ENCODE peak calls at places on chromosomes 5 and 9, in six cellular contexts. V is AG10803, S is breast epithelium, N is choroid plexus epithelial cell, Y is GM06990, D is A549. G is an unnamed sample.
A peak's percentile ranks its signal among the peaks of the same experiment; 100 is the strongest.

GRCh38 chr9:125969868-125970267 is 222.7 kb downstream of the PBX3 start:
- DNase-seq in S (no peak), N (no peak), Y (no peak), D (no peak), V (no peak), G (no peak)

GRCh38 chr5:131814990-131815389 is 18.2 kb upstream of the FNIP1 start:
- DNase-seq in N (peak; percentile 85), V (peak; percentile 78), D (peak; percentile 55), S (no peak), Y (no peak), G (no peak)

GRCh38 chr5:31333475-31333874 is 140.0 kb downstream of the CDH6 start:
- DNase-seq in N (no peak), D (no peak), S (no peak), V (no peak), Y (no peak), G (no peak)

GRCh38 chr9:137876781-137877386 is 698 bp upstream of the CACNA1B start:
- DNase-seq in Y (no peak), S (no peak), V (no peak), D (no peak), N (no peak), G (peak; percentile 77)

GRCh38 chr9:78549711-78550110 is 252.8 kb downstream of the PSAT1 start:
- DNase-seq in Y (no peak), V (peak; percentile 61), D (no peak), N (peak; percentile 10), S (no peak), G (no peak)

GRCh38 chr9:8224381-8224791 is 424.8 kb upstream of the DMAC1 start:
- DNase-seq in D (no peak), N (no peak), V (peak; percentile 3), S (no peak), Y (no peak), G (no peak)

GRCh38 chr5:4868140-4868735 is 271.9 kb upstream of the ADAMTS16 start:
- DNase-seq in Y (no peak), D (peak; percentile 52), S (no peak), V (peak; percentile 29), N (peak; percentile 23), G (peak; percentile 40)

GRCh38 chr9:112135706-112136105 is 39.4 kb downstream of the SUSD1 start:
- DNase-seq in N (no peak), Y (no peak), S (no peak), D (no peak), V (peak; percentile 20), G (no peak)

GRCh38 chr5:96875805-96876291 is 452 bp upstream of the ERAP2 start:
- DNase-seq in N (no peak), Y (no peak), S (no peak), D (no peak), V (no peak), G (no peak)

GRCh38 chr5:150181766-150182545 is 7.9 kb upstream of the SLC6A7 start:
- DNase-seq in V (no peak), D (no peak), S (no peak), N (no peak), Y (no peak), G (peak; percentile 35)

GRCh38 chr5:132001647-132002561 is 9.6 kb downstream of the ACSL6 start:
- DNase-seq in D (no peak), Y (no peak), N (peak; percentile 53), V (peak; percentile 26), S (no peak), G (no peak)

GRCh38 chr5:136730426-136730825 is 365.1 kb upstream of the TRPC7 start:
- DNase-seq in N (no peak), D (no peak), V (no peak), S (no peak), Y (no peak), G (no peak)

GRCh38 chr5:10678236-10678635 is 82.8 kb downstream of the DAP start:
- DNase-seq in V (peak; percentile 83), S (peak; percentile 80), D (no peak), N (no peak), Y (no peak), G (peak; percentile 18)

GRCh38 chr9:17134843-17135577 is at the start of gene CNTLN:
- DNase-seq in D (peak; percentile 93), S (peak; percentile 84), N (peak; percentile 91), V (peak; percentile 85), Y (peak; percentile 93), G (peak; percentile 100)

GRCh38 chr9:7570107-7570720 is 229.4 kb downstream of the DMAC1 start:
- DNase-seq in Y (peak; percentile 13), S (peak; percentile 18), V (peak; percentile 40), N (peak; percentile 45), D (peak; percentile 57), G (no peak)

GRCh38 chr5:112240011-112240410 is 179.1 kb downstream of the EPB41L4A start:
- DNase-seq in N (no peak), V (no peak), Y (no peak), S (no peak), D (peak; percentile 83), G (no peak)

GRCh38 chr9:133994359-133995011 is 2.4 kb upstream of the VAV2 start:
- DNase-seq in Y (peak; percentile 79), D (peak; percentile 72), S (peak; percentile 52), V (peak; percentile 43), N (peak; percentile 72), G (peak; percentile 91)

GRCh38 chr9:70607926-70608325 is 193.5 kb upstream of the KLF9 start:
- DNase-seq in Y (no peak), S (no peak), N (no peak), V (no peak), D (no peak), G (no peak)

GRCh38 chr5:138459311-138459710 is 6.0 kb upstream of the EGR1 start:
- DNase-seq in Y (peak; percentile 54), D (no peak), N (no peak), V (no peak), S (peak; percentile 32), G (no peak)

GRCh38 chr5:140331638-140332037 is 14.8 kb downstream of the HBEGF start:
- DNase-seq in V (no peak), D (no peak), S (no peak), N (no peak), Y (no peak), G (no peak)

GRCh38 chr5:133818031-133818431 is 150.4 kb downstream of the C5orf15 start:
- DNase-seq in N (no peak), S (peak; percentile 24), Y (no peak), V (peak; percentile 8), D (peak; percentile 39), G (no peak)

GRCh38 chr9:10835791-10836463 is 223.1 kb upstream of the PTPRD start:
- DNase-seq in S (no peak), Y (no peak), V (no peak), N (no peak), D (no peak), G (no peak)

GRCh38 chr5:142255831-142256230 is 69.0 kb downstream of the SPRY4 start:
- DNase-seq in D (no peak), N (no peak), S (no peak), V (no peak), Y (no peak), G (no peak)

GRCh38 chr5:127561254-127561653 is 43.8 kb downstream of the PRRC1 start:
- DNase-seq in D (no peak), S (no peak), Y (no peak), N (peak; percentile 79), V (peak; percentile 82), G (no peak)

GRCh38 chr9:124209774-124210173 is 48.0 kb upstream of the NEK6 start:
- DNase-seq in S (no peak), Y (no peak), N (no peak), V (no peak), D (no peak), G (no peak)

GRCh38 chr5:53089481-53089976 is 20.0 kb downstream of the MOCS2 start:
- DNase-seq in Y (peak; percentile 37), N (peak; percentile 86), S (no peak), V (no peak), D (no peak), G (no peak)

GRCh38 chr9:88179080-88179521 is 40.8 kb upstream of the SPATA31C2 start:
- DNase-seq in D (no peak), S (no peak), Y (no peak), V (no peak), N (no peak), G (no peak)

GRCh38 chr5:147393866-147394265 is 116.0 kb downstream of the DPYSL3 start:
- DNase-seq in S (no peak), D (no peak), V (no peak), N (no peak), Y (no peak), G (no peak)

GRCh38 chr5:6085461-6085860 is 292.9 kb downstream of the MED10 start:
- DNase-seq in S (no peak), Y (no peak), N (no peak), D (no peak), V (no peak), G (no peak)

GRCh38 chr9:126055386-126055785 is 271.2 kb upstream of the MVB12B start:
- DNase-seq in Y (no peak), V (peak; percentile 57), N (peak; percentile 7), D (no peak), S (no peak), G (no peak)

GRCh38 chr9:124450241-124450924 is at the start of gene ADGRD2:
- DNase-seq in Y (no peak), D (no peak), S (peak; percentile 53), V (peak; percentile 17), N (peak; percentile 29), G (no peak)

GRCh38 chr9:78369644-78370219 is 72.8 kb downstream of the PSAT1 start:
- DNase-seq in N (peak; percentile 88), V (peak; percentile 57), D (peak; percentile 66), S (peak; percentile 40), Y (no peak), G (no peak)

GRCh38 chr5:172694541-172694940 is 53.5 kb downstream of the NEURL1B start:
- DNase-seq in S (no peak), N (no peak), D (no peak), Y (no peak), V (no peak), G (no peak)

GRCh38 chr5:73299017-73299630 is 126.1 kb downstream of the TMEM174 start:
- DNase-seq in V (no peak), N (no peak), S (no peak), Y (peak; percentile 26), D (no peak), G (no peak)
- TF ChIP-seq CTCF in V (no peak), N (no peak), S (no peak), Y (no peak), D (no peak), G (peak; percentile 14)

GRCh38 chr5:176620333-176620981 is 9.9 kb downstream of the SNCB start:
- DNase-seq in N (peak; percentile 45), V (peak; percentile 21), Y (no peak), D (peak; percentile 24), S (no peak), G (no peak)
- H3K4me3 ChIP-seq in N (peak overlapping the region; percentile 14), V (peak overlapping the region; percentile 5), Y (no peak overlapping the region), D (peak overlapping the region; percentile 38), S (no peak overlapping the region), G (peak overlapping the region; percentile 9)

DNA sequence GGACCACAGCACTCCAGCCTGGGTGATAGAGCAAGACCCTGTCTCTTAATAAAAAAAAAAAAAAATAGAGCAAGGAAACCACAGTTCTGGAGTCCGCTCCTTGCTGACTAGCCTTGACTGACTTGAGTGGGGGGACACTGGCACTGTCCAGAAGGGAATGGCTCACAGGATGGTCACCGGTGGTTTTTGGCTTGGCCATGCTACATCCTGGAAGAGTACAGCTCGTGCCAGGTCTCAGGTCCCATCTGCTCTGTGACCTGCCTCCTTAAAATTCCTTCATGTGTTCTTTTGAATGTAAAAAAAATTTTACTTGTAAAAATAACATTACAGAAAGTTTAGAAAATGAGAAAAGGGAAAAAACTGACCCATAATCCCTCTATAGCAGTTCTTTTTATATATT is 5.6 kb downstream of the NANS start:
- DNase-seq in V (no peak), Y (no peak), N (no peak), S (no peak), D (no peak), G (no peak)
- TF ChIP-seq CTCF in V (no peak), Y (no peak), N (no peak), S (no peak), D (no peak), G (no peak)

GRCh38 chr5:55600086-55600485 is 65.3 kb upstream of the PLPP1 start:
- DNase-seq in Y (no peak), V (no peak), D (no peak), N (no peak), S (no peak), G (no peak)
- H3K4me3 ChIP-seq in Y (no peak overlapping the region), V (no peak overlapping the region), D (no peak overlapping the region), N (no peak overlapping the region), S (no peak overlapping the region), G (no peak overlapping the region)

G was measured in upper lobe of left lung.